ENCODE peak calls at places on chromosomes 1 and 21, in nine cellular contexts. T is astrocyte of the spinal cord, B is A673, C is fibroblast of mammary gland, N is mucosa of descending colon, J is cardiac muscle cell, X is HepG2, E is body of pancreas, U is tibial nerve. D is an unnamed sample.

GRCh38 chr1:194062962-194063361 is 876.5 kb upstream of the B3GALT2 start:
- DNase-seq in N (no peak), B (no peak), E (no peak), U (no peak), T (no peak), J (no peak), C (no peak), X (no peak), D (peak)

GRCh38 chr1:64962447-64962846 is 3.9 kb downstream of the JAK1 start:
- DNase-seq in B (peak), J (no peak), E (no peak), C (no peak), X (no peak), N (no peak), T (no peak), U (no peak), D (no peak)

GRCh38 chr1:37945743-37946702 is 830 bp downstream of the INPP5B start:
- DNase-seq in X (peak), B (no peak), U (peak), E (peak), N (peak), T (peak), C (peak), J (no peak), D (peak)

GRCh38 chr1:200775850-200776249 is 37.2 kb downstream of the CAMSAP2 start:
- DNase-seq in N (no peak), B (no peak), J (no peak), X (no peak), E (no peak), U (no peak), C (no peak), T (no peak), D (peak)

GRCh38 chr1:18778437-18778836 is 81.0 kb downstream of the TAS1R2 start:
- DNase-seq in T (no peak), B (no peak), E (no peak), C (no peak), J (no peak), X (no peak), N (no peak), U (no peak), D (no peak)

GRCh38 chr1:117051224-117052064 is 8.7 kb upstream of the TTF2 start:
- DNase-seq in E (no peak), T (no peak), U (no peak), X (no peak), N (no peak), B (no peak), J (no peak), C (peak), D (no peak)

GRCh38 chr21:19123053-19123452 is 719.5 kb upstream of the TMPRSS15 start:
- DNase-seq in C (no peak), X (no peak), U (no peak), E (no peak), T (no peak), J (no peak), N (no peak), B (no peak), D (no peak)

GRCh38 chr21:32412162-32412997 is at the start of gene EVA1C:
- DNase-seq in J (peak), C (peak), B (peak), U (peak), N (peak), X (no peak), T (peak), E (peak), D (peak)

GRCh38 chr1:175792126-175792525 is 48.7 kb upstream of the TNR start:
- DNase-seq in U (no peak), N (no peak), X (no peak), B (no peak), C (no peak), T (no peak), E (no peak), J (no peak), D (no peak)

GRCh38 chr1:205715628-205716027 is 34.4 kb downstream of the NUCKS1 start:
- DNase-seq in B (no peak), U (no peak), X (no peak), T (no peak), J (no peak), E (no peak), N (no peak), C (no peak), D (no peak)

GRCh38 chr1:117120774-117121588 is 568 bp downstream of the TRIM45 start:
- DNase-seq in T (no peak), E (no peak), C (peak), U (no peak), X (peak), N (no peak), B (peak), J (no peak), D (peak)

GRCh38 chr1:113325039-113325438 is 65.3 kb upstream of the MAGI3 start:
- DNase-seq in B (no peak), T (peak), E (peak), N (no peak), U (no peak), C (peak), J (no peak), X (peak), D (peak)

GRCh38 chr1:197092491-197093023 is 25.5 kb upstream of the F13B start:
- DNase-seq in C (no peak), J (no peak), B (no peak), E (no peak), T (no peak), U (no peak), N (no peak), X (no peak), D (no peak)

GRCh38 chr1:114094303-114094663 is 59.4 kb downstream of the SYT6 start:
- DNase-seq in X (no peak), T (peak), J (no peak), U (peak), N (no peak), B (no peak), C (peak), E (no peak), D (no peak)

GRCh38 chr1:48205547-48205946 is 17.0 kb upstream of the SLC5A9 start:
- DNase-seq in N (no peak), X (no peak), E (no peak), J (no peak), U (no peak), B (no peak), C (peak), T (no peak), D (no peak)

DNA sequence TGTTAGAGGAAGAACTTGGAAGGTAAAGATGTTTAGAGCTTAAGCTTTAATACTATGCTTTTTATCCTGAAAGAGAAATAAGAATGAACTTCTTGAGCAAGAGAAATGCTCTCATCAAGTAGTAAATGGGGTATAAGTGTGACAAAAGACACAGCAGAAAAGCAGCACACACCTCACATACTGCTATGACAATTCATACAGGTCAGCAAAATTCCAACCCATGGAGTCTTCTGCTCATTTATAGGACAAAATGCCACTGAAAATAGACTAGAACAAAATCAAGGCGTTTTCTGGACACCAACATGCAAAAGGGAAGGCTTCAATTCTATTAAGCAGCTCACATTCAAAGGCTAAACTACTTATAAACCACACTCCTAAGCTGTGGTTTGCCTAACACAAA is 61.2 kb downstream of the EYA3 start:
- DNase-seq in U (no peak), C (no peak), E (no peak), X (no peak), J (no peak), T (no peak), N (no peak), B (no peak), D (no peak)
- H3K4me3 ChIP-seq in U (no peak), C (no peak), E (no peak), X (no peak), J (no peak), T (no peak), N (no peak), B (no peak), D (no peak)

GRCh38 chr1:63779338-63779819 is 5.6 kb downstream of the ROR1 start:
- DNase-seq in E (no peak), J (no peak), N (no peak), C (peak), U (no peak), B (no peak), T (peak), X (no peak), D (peak)
- H3K4me3 ChIP-seq in E (no peak), J (no peak), N (no peak), C (no peak), U (no peak), B (no peak), T (no peak), X (no peak), D (no peak)

GRCh38 chr1:161196111-161196510 is 2.7 kb downstream of the ADAMTS4 start:
- DNase-seq in J (no peak), C (no peak), U (no peak), B (no peak), E (no peak), T (no peak), N (no peak), X (no peak), D (no peak)

GRCh38 chr1:161195171-161195570 is 3.7 kb downstream of the ADAMTS4 start:
- DNase-seq in E (no peak), J (no peak), U (no peak), X (no peak), T (no peak), N (no peak), B (no peak), C (no peak), D (no peak)

GRCh38 chr1:161191971-161192370 is 6.9 kb downstream of the ADAMTS4 start:
- DNase-seq in C (no peak), J (no peak), E (no peak), B (no peak), U (no peak), T (no peak), X (no peak), N (peak), D (no peak)

GRCh38 chr1:161192476-161193465 is 6.1 kb downstream of the ADAMTS4 start:
- DNase-seq in U (peak), N (no peak), X (peak), E (peak), T (peak), J (peak), C (peak), B (peak), D (peak)

DNA sequence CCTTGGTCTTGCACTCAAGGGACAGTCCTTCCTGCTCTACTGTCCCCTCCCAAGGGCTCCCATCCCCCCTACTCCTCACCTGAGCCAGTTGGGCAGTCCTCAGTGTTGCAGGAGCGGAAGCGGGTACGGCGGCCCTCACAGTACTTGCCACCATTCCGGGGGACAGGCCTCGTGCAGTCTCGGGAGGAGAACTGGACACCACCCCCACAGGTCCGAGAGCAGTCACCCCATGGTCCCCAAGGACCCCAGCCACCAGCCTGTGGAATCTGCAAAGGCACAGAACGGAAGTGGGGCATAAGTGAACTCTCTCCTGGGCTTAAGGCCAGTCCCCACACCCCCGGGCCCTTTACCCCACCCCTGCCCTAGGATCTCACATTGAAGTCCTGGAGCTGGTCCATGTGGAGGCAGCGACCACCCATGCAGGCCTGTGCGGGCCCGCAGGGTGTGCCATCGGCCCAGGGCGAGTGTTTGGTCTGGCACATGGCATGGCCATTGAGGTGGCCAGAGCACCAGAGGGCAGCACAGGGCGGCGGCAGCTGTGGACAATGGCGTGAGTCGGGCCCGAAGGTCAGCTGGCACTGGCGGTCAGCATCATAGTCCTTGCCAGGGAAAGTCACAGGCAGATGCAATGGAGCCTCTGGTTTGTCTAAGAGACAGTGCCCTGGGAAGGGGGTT is 5.2 kb downstream of the ADAMTS4 start:
- DNase-seq in B (no peak), E (no peak), T (no peak), U (no peak), C (peak), X (no peak), J (no peak), N (no peak), D (no peak)
- H3K4me3 ChIP-seq in B (no peak), E (no peak), T (no peak), U (no peak), C (no peak), X (no peak), J (no peak), N (no peak), D (no peak)

GRCh38 chr1:93616221-93616995 is 65.2 kb downstream of the BCAR3 start:
- DNase-seq in U (no peak), N (peak), T (no peak), B (no peak), X (no peak), C (no peak), J (no peak), E (no peak), D (peak)

GRCh38 chr1:93616996-93617669 is 64.5 kb downstream of the BCAR3 start:
- DNase-seq in C (no peak), E (peak), U (no peak), J (no peak), X (peak), N (no peak), T (no peak), B (peak), D (peak)

GRCh38 chr1:93614550-93615200 is 67.0 kb downstream of the BCAR3 start:
- DNase-seq in B (no peak), J (no peak), U (no peak), C (peak), X (peak), N (peak), T (no peak), E (no peak), D (peak)

GRCh38 chr1:93613895-93614294 is 67.7 kb downstream of the BCAR3 start:
- DNase-seq in J (peak), T (no peak), E (peak), C (peak), B (no peak), U (peak), N (no peak), X (no peak), D (peak)

DNA sequence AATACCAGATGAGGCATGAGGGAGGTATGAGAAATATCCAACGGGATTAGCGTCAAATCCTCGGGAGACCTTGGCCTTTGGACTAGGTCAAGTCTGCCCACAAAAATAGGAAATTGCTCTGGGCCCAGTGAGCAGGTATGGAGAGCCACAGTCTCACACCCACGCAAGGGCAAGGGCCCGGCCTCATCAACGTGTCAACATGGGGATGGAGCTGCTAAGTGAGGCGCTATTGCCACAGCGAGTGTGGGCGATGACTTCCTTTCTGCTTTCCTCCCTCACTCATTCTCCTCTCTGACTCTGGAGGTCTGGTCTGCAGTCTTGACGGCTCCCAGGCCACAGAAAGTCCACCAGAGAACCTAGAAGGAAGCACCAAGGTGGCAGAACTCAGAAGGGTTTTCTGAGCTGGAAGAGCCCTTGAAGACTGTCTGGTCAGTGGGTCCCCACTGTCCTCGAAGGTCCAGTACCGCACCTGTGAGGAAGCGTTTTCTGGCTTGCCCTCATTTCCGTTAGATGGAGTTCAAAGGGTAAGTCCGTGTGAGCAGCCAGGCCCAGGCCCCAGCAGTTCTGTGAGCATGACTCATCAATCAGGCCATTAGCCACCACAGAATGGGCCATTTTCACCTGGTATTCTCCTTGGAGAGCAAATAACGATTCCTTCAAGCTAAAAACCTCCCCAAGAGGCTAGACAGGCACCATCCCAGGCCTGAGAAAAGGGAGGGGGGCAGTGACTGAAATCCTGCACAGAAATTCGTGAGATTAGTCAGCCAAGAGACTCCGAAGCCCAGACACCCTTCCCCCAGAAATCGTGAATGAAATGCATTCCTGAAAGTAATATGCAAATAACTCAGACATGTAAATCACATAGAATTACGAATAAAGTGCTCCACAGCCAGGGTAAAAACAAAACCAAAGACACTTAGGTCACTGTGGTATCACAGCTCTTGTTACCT is 66.2 kb downstream of the BCAR3 start:
- DNase-seq in E (no peak), B (peak), T (peak), X (peak), N (no peak), J (no peak), U (no peak), C (peak), D (peak)
- H3K4me3 ChIP-seq in E (no peak), B (no peak), T (no peak), X (no peak), N (no peak), J (no peak), U (no peak), C (no peak), D (no peak)

GRCh38 chr1:110082477-110082876 is 12.0 kb upstream of the ALX3 start:
- DNase-seq in U (no peak), J (no peak), B (peak), X (no peak), T (no peak), N (no peak), E (no peak), C (no peak), D (no peak)

GRCh38 chr1:110085666-110086065 is 15.2 kb upstream of the ALX3 start:
- DNase-seq in X (no peak), E (no peak), U (no peak), B (no peak), C (no peak), J (no peak), N (no peak), T (no peak), D (no peak)

GRCh38 chr1:110084226-110085078 is 14.0 kb upstream of the ALX3 start:
- DNase-seq in B (peak), X (no peak), T (peak), C (peak), N (peak), U (peak), J (peak), E (peak), D (peak)

GRCh38 chr1:110086959-110087358 is 16.5 kb upstream of the ALX3 start:
- DNase-seq in J (no peak), C (no peak), N (no peak), E (no peak), T (no peak), B (no peak), X (no peak), U (no peak), D (no peak)

DNA sequence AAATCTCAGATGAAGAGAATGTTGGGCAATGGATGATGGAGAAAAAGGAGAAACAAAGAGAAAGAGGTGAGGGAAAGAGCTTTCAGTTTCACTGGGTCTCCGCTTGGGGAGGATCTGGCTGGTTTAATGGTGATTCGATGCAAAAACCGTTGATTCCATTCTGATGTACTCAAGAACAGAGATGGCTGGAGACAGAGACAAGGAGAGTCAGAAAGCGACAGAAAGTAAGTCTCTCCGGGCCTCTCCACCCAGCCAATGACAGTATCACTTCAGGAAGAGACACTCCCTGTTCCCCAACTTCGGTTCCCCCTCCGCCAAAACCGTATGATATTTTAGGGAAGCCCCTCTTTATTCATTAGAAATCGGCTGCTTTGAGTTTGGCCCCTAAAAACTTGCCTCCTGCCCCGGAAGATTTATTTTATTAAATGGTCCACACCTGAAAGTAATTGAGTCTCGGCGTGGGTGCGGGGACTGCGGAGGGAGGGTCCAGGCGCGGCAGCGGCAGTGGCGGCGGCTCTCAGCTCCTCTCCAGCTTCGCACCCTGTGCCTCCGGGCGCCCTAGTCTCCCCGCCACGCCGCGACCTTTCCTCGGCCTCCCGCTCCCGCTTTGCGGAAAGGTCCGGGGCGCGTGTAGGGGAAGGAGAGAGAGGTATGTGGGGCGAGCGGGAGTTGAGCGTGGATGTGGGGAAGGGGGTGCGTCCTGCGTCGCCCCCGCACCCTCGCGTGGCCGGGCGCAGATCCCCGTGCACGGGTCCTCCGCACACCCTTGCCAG is 13.2 kb upstream of the ALX3 start:
- DNase-seq in N (no peak), J (no peak), T (no peak), E (no peak), X (no peak), U (peak), B (no peak), C (no peak), D (peak)
- H3K4me3 ChIP-seq in N (no peak), J (peak), T (no peak), E (peak), X (no peak), U (peak), B (peak), C (no peak), D (peak)

GRCh38 chr1:236140705-236141446 is 1.5 kb upstream of the GPR137B start:
- DNase-seq in U (no peak), E (no peak), J (no peak), T (no peak), N (no peak), B (no peak), C (no peak), X (no peak), D (no peak)
- H3K4me3 ChIP-seq in U (peak), E (no peak), J (no peak), T (peak), N (no peak), B (peak), C (peak), X (no peak), D (peak)

GRCh38 chr1:54477153-54477561 is 70.9 kb upstream of the ACOT11 start:
- DNase-seq in J (no peak), X (no peak), E (no peak), N (no peak), B (no peak), T (no peak), C (no peak), U (no peak), D (no peak)

GRCh38 chr1:54475357-54476230 is 69.4 kb upstream of the SSBP3 start:
- DNase-seq in U (no peak), J (peak), N (peak), B (no peak), C (no peak), X (no peak), T (no peak), E (no peak), D (no peak)

GRCh38 chr1:54471588-54471987 is 65.4 kb upstream of the SSBP3 start:
- DNase-seq in J (peak), E (no peak), X (no peak), U (no peak), C (no peak), T (no peak), B (no peak), N (no peak), D (no peak)

GRCh38 chr1:54476231-54477109 is 70.3 kb upstream of the SSBP3 start:
- DNase-seq in N (no peak), J (no peak), B (no peak), C (no peak), T (no peak), E (no peak), U (no peak), X (no peak), D (peak)

GRCh38 chr1:54474500-54475235 is 68.5 kb upstream of the SSBP3 start:
- DNase-seq in J (peak), E (no peak), X (no peak), C (no peak), B (no peak), T (no peak), N (peak), U (no peak), D (no peak)
- H3K4me3 ChIP-seq in J (peak), E (no peak), X (no peak), C (no peak), B (no peak), T (no peak), N (no peak), U (peak), D (no peak)

D was measured in fibroblast of the aortic adventitia.